ENCODE peak calls at places on chromosomes 5 and 9, in nine cellular contexts. One of them, this sample, is unnamed.

GRCh38 chr5:118115791-118116190 is 872.6 kb downstream of the DTWD2 start:
- DNase-seq in GM10248: no peak
- DNase-seq in NCI-H446 treated with DMSO at 0.1 percent for 48 hours: no peak
- DNase-seq in pancreas: no peak
- DNase-seq in AG08395: no peak
- DNase-seq in neuronal stem cell: no peak
- DNase-seq in activated CD4-positive, alpha-beta T cell treated with anti-CD3 and anti-CD28 coated beads for 24 hours: no peak
- DNase-seq in endothelial cell: no peak
- DNase-seq in ELF-1: no peak
- DNase-seq in this sample: no peak

GRCh38 chr5:139561655-139562451 is 714 bp downstream of the UBE2D2 start:
- DNase-seq in neuronal stem cell: no peak
- DNase-seq in AG08395: peak
- DNase-seq in activated CD4-positive, alpha-beta T cell treated with anti-CD3 and anti-CD28 coated beads for 24 hours: peak
- DNase-seq in ELF-1: peak
- DNase-seq in pancreas: peak
- DNase-seq in NCI-H446 treated with DMSO at 0.1 percent for 48 hours: no peak
- DNase-seq in endothelial cell: peak
- DNase-seq in GM10248: peak
- DNase-seq in this sample: peak

GRCh38 chr5:74206571-74207550 is 433.7 kb downstream of the ENC1 start:
- DNase-seq in GM10248: no peak
- DNase-seq in pancreas: peak
- DNase-seq in NCI-H446 treated with DMSO at 0.1 percent for 48 hours: peak
- DNase-seq in endothelial cell: no peak
- DNase-seq in neuronal stem cell: no peak
- DNase-seq in ELF-1: peak
- DNase-seq in activated CD4-positive, alpha-beta T cell treated with anti-CD3 and anti-CD28 coated beads for 24 hours: no peak
- DNase-seq in AG08395: peak
- DNase-seq in this sample: no peak

GRCh38 chr5:7823601-7824000 is 27.3 kb downstream of the CFAP90 start:
- DNase-seq in AG08395: no peak
- DNase-seq in neuronal stem cell: no peak
- DNase-seq in activated CD4-positive, alpha-beta T cell treated with anti-CD3 and anti-CD28 coated beads for 24 hours: no peak
- DNase-seq in ELF-1: no peak
- DNase-seq in GM10248: no peak
- DNase-seq in endothelial cell: no peak
- DNase-seq in pancreas: no peak
- DNase-seq in NCI-H446 treated with DMSO at 0.1 percent for 48 hours: no peak
- DNase-seq in this sample: no peak

GRCh38 chr5:135240781-135241360 is 158.2 kb downstream of the MACROH2A1 start:
- DNase-seq in activated CD4-positive, alpha-beta T cell treated with anti-CD3 and anti-CD28 coated beads for 24 hours: no peak
- DNase-seq in endothelial cell: no peak
- DNase-seq in GM10248: no peak
- DNase-seq in pancreas: no peak
- DNase-seq in ELF-1: no peak
- DNase-seq in NCI-H446 treated with DMSO at 0.1 percent for 48 hours: no peak
- DNase-seq in AG08395: no peak
- DNase-seq in neuronal stem cell: no peak
- DNase-seq in this sample: no peak

GRCh38 chr9:16624356-16624755 is 246.1 kb downstream of the BNC2 start:
- DNase-seq in GM10248: no peak
- DNase-seq in NCI-H446 treated with DMSO at 0.1 percent for 48 hours: no peak
- DNase-seq in pancreas: no peak
- DNase-seq in AG08395: no peak
- DNase-seq in endothelial cell: no peak
- DNase-seq in neuronal stem cell: no peak
- DNase-seq in ELF-1: no peak
- DNase-seq in activated CD4-positive, alpha-beta T cell treated with anti-CD3 and anti-CD28 coated beads for 24 hours: no peak
- DNase-seq in this sample: no peak

GRCh38 chr9:115291841-115292240 is 173.9 kb upstream of the TNC start:
- DNase-seq in ELF-1: peak
- DNase-seq in endothelial cell: no peak
- DNase-seq in pancreas: no peak
- DNase-seq in AG08395: no peak
- DNase-seq in GM10248: no peak
- DNase-seq in activated CD4-positive, alpha-beta T cell treated with anti-CD3 and anti-CD28 coated beads for 24 hours: no peak
- DNase-seq in NCI-H446 treated with DMSO at 0.1 percent for 48 hours: no peak
- DNase-seq in neuronal stem cell: no peak
- DNase-seq in this sample: no peak

GRCh38 chr5:119313207-119313606 is 42.6 kb upstream of the TNFAIP8 start:
- DNase-seq in ELF-1: no peak
- DNase-seq in endothelial cell: no peak
- DNase-seq in AG08395: no peak
- DNase-seq in pancreas: no peak
- DNase-seq in NCI-H446 treated with DMSO at 0.1 percent for 48 hours: no peak
- DNase-seq in GM10248: no peak
- DNase-seq in neuronal stem cell: no peak
- DNase-seq in activated CD4-positive, alpha-beta T cell treated with anti-CD3 and anti-CD28 coated beads for 24 hours: no peak
- DNase-seq in this sample: no peak

GRCh38 chr5:124932791-124933600 is 186.6 kb upstream of the ZNF608 start:
- DNase-seq in ELF-1: no peak
- DNase-seq in pancreas: peak
- DNase-seq in neuronal stem cell: no peak
- DNase-seq in AG08395: peak
- DNase-seq in endothelial cell: no peak
- DNase-seq in NCI-H446 treated with DMSO at 0.1 percent for 48 hours: peak
- DNase-seq in activated CD4-positive, alpha-beta T cell treated with anti-CD3 and anti-CD28 coated beads for 24 hours: no peak
- DNase-seq in GM10248: no peak
- DNase-seq in this sample: no peak

GRCh38 chr5:13558408-13558807 is 386.1 kb downstream of the DNAH5 start:
- DNase-seq in NCI-H446 treated with DMSO at 0.1 percent for 48 hours: no peak
- DNase-seq in endothelial cell: no peak
- DNase-seq in neuronal stem cell: no peak
- DNase-seq in pancreas: no peak
- DNase-seq in activated CD4-positive, alpha-beta T cell treated with anti-CD3 and anti-CD28 coated beads for 24 hours: no peak
- DNase-seq in AG08395: no peak
- DNase-seq in ELF-1: no peak
- DNase-seq in GM10248: no peak
- DNase-seq in this sample: no peak

GRCh38 chr9:136821333-136822031 is 13.7 kb downstream of the RABL6 start:
- DNase-seq in endothelial cell: peak
- DNase-seq in neuronal stem cell: no peak
- DNase-seq in NCI-H446 treated with DMSO at 0.1 percent for 48 hours: no peak
- DNase-seq in pancreas: no peak
- DNase-seq in ELF-1: peak
- DNase-seq in GM10248: no peak
- DNase-seq in AG08395: peak
- DNase-seq in activated CD4-positive, alpha-beta T cell treated with anti-CD3 and anti-CD28 coated beads for 24 hours: no peak
- DNase-seq in this sample: peak

GRCh38 chr5:15587941-15588340 is 88.0 kb downstream of the FBXL7 start:
- DNase-seq in NCI-H446 treated with DMSO at 0.1 percent for 48 hours: no peak
- DNase-seq in pancreas: no peak
- DNase-seq in AG08395: peak
- DNase-seq in activated CD4-positive, alpha-beta T cell treated with anti-CD3 and anti-CD28 coated beads for 24 hours: no peak
- DNase-seq in endothelial cell: no peak
- DNase-seq in ELF-1: no peak
- DNase-seq in GM10248: no peak
- DNase-seq in neuronal stem cell: no peak
- DNase-seq in this sample: no peak

GRCh38 chr9:136328622-136329041 is 1.3 kb downstream of the GPSM1 start:
- DNase-seq in GM10248: no peak
- DNase-seq in ELF-1: peak
- DNase-seq in NCI-H446 treated with DMSO at 0.1 percent for 48 hours: no peak
- DNase-seq in AG08395: peak
- DNase-seq in activated CD4-positive, alpha-beta T cell treated with anti-CD3 and anti-CD28 coated beads for 24 hours: no peak
- DNase-seq in neuronal stem cell: no peak
- DNase-seq in endothelial cell: no peak
- DNase-seq in pancreas: no peak
- DNase-seq in this sample: peak

GRCh38 chr9:962023-962422 is 14.4 kb upstream of the DMRT3 start:
- DNase-seq in pancreas: no peak
- DNase-seq in endothelial cell: no peak
- DNase-seq in AG08395: no peak
- DNase-seq in NCI-H446 treated with DMSO at 0.1 percent for 48 hours: no peak
- DNase-seq in ELF-1: no peak
- DNase-seq in neuronal stem cell: no peak
- DNase-seq in GM10248: no peak
- DNase-seq in activated CD4-positive, alpha-beta T cell treated with anti-CD3 and anti-CD28 coated beads for 24 hours: no peak
- DNase-seq in this sample: no peak

GRCh38 chr5:67315082-67315801 is 118.6 kb upstream of the CD180 start:
- DNase-seq in neuronal stem cell: peak
- DNase-seq in endothelial cell: no peak
- DNase-seq in ELF-1: peak
- DNase-seq in activated CD4-positive, alpha-beta T cell treated with anti-CD3 and anti-CD28 coated beads for 24 hours: no peak
- DNase-seq in NCI-H446 treated with DMSO at 0.1 percent for 48 hours: no peak
- DNase-seq in pancreas: no peak
- DNase-seq in GM10248: no peak
- DNase-seq in AG08395: peak
- DNase-seq in this sample: no peak

GRCh38 chr9:128124873-128125574 is 2.5 kb downstream of the PTGES2 start:
- DNase-seq in endothelial cell: peak
- DNase-seq in ELF-1: peak
- DNase-seq in neuronal stem cell: peak
- DNase-seq in activated CD4-positive, alpha-beta T cell treated with anti-CD3 and anti-CD28 coated beads for 24 hours: peak
- DNase-seq in AG08395: no peak
- DNase-seq in NCI-H446 treated with DMSO at 0.1 percent for 48 hours: no peak
- DNase-seq in GM10248: no peak
- DNase-seq in pancreas: peak
- DNase-seq in this sample: peak

GRCh38 chr9:77897292-77897691 is 134.3 kb downstream of the GNAQ start:
- DNase-seq in pancreas: no peak
- DNase-seq in neuronal stem cell: no peak
- DNase-seq in GM10248: no peak
- DNase-seq in NCI-H446 treated with DMSO at 0.1 percent for 48 hours: no peak
- DNase-seq in AG08395: no peak
- DNase-seq in endothelial cell: no peak
- DNase-seq in ELF-1: no peak
- DNase-seq in activated CD4-positive, alpha-beta T cell treated with anti-CD3 and anti-CD28 coated beads for 24 hours: no peak
- DNase-seq in this sample: no peak

GRCh38 chr5:172932313-172933017 is 26.8 kb upstream of the RPL26L1 start:
- DNase-seq in endothelial cell: peak
- DNase-seq in NCI-H446 treated with DMSO at 0.1 percent for 48 hours: no peak
- DNase-seq in activated CD4-positive, alpha-beta T cell treated with anti-CD3 and anti-CD28 coated beads for 24 hours: peak
- DNase-seq in ELF-1: peak
- DNase-seq in AG08395: peak
- DNase-seq in neuronal stem cell: peak
- DNase-seq in GM10248: peak
- DNase-seq in pancreas: peak
- DNase-seq in this sample: peak

This sample was measured in glutamatergic neuron.